ENCODE peak calls at places on chromosomes 12 and 14, in four cellular contexts. One of them, this sample, is unnamed.

GRCh38 chr12:31346211-31346610 is 20.3 kb upstream of the SINHCAF start:
- DNase-seq in A549: no peak
- DNase-seq in K562: no peak
- DNase-seq in WTC11: no peak
- DNase-seq in this sample: no peak

GRCh38 chr14:100861188-100861936 is 35.4 kb downstream of the MEG3 start:
- DNase-seq in A549: no peak
- DNase-seq in K562: no peak
- DNase-seq in WTC11: no peak
- DNase-seq in this sample: no peak

GRCh38 chr14:50447491-50447890 is 50.8 kb upstream of the CDKL1 start:
- DNase-seq in A549: no peak
- DNase-seq in K562: no peak
- DNase-seq in WTC11: no peak
- DNase-seq in this sample: no peak

GRCh38 chr12:117936722-117937484 is 31.9 kb downstream of the KSR2 start:
- DNase-seq in A549: no peak
- DNase-seq in K562: no peak
- DNase-seq in WTC11: no peak
- DNase-seq in this sample: no peak

GRCh38 chr12:104864668-104865067 is 93.4 kb downstream of the SLC41A2 start:
- DNase-seq in A549: no peak
- DNase-seq in K562: no peak
- DNase-seq in WTC11: no peak
- DNase-seq in this sample: no peak

GRCh38 chr12:50949801-50950302 is 2.5 kb upstream of the HIGD1C start:
- DNase-seq in A549: no peak
- DNase-seq in K562: no peak
- DNase-seq in WTC11: no peak
- DNase-seq in this sample: no peak

GRCh38 chr14:100065942-100066574 is 836 bp downstream of the EVL start:
- DNase-seq in A549: no peak
- DNase-seq in K562: no peak
- DNase-seq in WTC11: no peak
- DNase-seq in this sample: no peak

GRCh38 chr12:132176358-132176919 is 32.2 kb downstream of the NOC4L start:
- DNase-seq in A549: no peak
- DNase-seq in K562: no peak
- DNase-seq in WTC11: no peak
- DNase-seq in this sample: no peak

GRCh38 chr12:39145175-39145999 is 240.0 kb upstream of the CPNE8 start:
- DNase-seq in A549: peak
- DNase-seq in K562: no peak
- DNase-seq in WTC11: peak
- DNase-seq in this sample: no peak

GRCh38 chr14:101865288-101865687 is 99.1 kb upstream of the DYNC1H1 start:
- DNase-seq in A549: no peak
- DNase-seq in K562: no peak
- DNase-seq in WTC11: no peak
- DNase-seq in this sample: no peak
- TF ChIP-seq NR3C1 in A549: no peak
- TF ChIP-seq NR3C1 in K562: no peak
- TF ChIP-seq NR3C1 in WTC11: no peak
- TF ChIP-seq NR3C1 in this sample: no peak

DNA sequence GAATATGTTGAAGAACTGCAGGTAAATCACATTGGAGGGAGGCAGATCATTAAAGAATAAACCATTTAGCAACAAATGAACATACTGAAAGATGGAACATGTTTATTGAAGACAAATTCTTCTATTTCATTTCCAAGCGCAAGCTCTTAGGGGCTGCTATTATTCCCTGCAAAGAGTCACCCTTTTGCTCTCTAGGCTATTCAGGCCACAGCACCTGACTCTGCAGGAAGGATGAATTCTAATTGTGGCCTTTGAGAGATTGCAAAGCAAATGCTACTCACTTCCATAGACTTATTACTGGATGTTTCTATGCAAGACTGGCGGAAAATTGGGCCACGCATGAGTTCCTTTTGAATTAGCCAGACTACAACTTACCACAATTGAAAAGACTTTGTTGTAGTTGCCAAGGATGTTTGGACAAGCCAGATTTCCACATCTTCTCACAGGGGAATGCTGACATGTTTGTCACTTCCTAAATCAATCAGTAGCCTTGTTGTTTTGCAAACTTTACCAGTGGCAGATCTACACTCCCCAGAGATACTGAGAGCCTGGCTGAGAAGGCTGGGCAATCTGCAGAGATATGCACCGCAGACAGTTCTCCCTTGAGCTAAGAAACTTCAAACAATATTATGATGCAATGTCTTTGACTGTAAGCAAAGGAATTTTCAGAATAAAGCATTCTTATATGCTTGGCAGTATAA is 334.4 kb upstream of the SYT1 start:
- DNase-seq in A549: no peak
- DNase-seq in K562: no peak
- DNase-seq in WTC11: no peak
- DNase-seq in this sample: no peak
- TF ChIP-seq NR3C1 in A549: no peak
- TF ChIP-seq NR3C1 in K562: no peak
- TF ChIP-seq NR3C1 in WTC11: no peak
- TF ChIP-seq NR3C1 in this sample: no peak

GRCh38 chr14:104436047-104436531 is 143.5 kb upstream of the C14orf180 start:
- DNase-seq in A549: no peak
- DNase-seq in K562: no peak
- DNase-seq in WTC11: peak
- DNase-seq in this sample: no peak
- TF ChIP-seq NR3C1 in A549: no peak
- TF ChIP-seq NR3C1 in K562: no peak
- TF ChIP-seq NR3C1 in WTC11: no peak
- TF ChIP-seq NR3C1 in this sample: no peak

DNA sequence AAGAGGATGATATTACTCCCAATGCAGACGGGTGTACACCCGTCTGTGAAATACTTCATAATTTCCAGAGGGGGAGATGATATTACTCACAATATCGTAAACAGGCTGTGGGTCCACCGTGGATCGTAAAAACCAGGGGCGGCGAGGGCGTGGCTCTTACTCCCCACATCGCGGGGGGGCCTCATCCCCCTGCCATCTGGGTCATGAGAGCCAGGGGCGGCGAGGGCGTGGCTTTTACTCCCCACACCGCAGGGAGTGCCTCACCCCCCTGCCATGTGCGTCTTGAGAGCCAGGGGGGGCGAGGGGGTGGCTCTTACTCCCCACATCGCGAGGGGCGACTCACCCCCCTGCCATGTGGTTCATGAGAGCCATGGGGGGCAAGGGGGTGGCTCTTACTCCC is 86.2 kb upstream of the GNG2 start:
- DNase-seq in A549: no peak
- DNase-seq in K562: no peak
- DNase-seq in WTC11: no peak
- DNase-seq in this sample: no peak
- TF ChIP-seq NR3C1 in A549: no peak
- TF ChIP-seq NR3C1 in K562: no peak
- TF ChIP-seq NR3C1 in WTC11: no peak
- TF ChIP-seq NR3C1 in this sample: no peak

GRCh38 chr14:29175706-29176105 is 409.1 kb downstream of the FOXG1 start:
- DNase-seq in A549: no peak
- DNase-seq in K562: no peak
- DNase-seq in WTC11: no peak
- DNase-seq in this sample: no peak

DNA sequence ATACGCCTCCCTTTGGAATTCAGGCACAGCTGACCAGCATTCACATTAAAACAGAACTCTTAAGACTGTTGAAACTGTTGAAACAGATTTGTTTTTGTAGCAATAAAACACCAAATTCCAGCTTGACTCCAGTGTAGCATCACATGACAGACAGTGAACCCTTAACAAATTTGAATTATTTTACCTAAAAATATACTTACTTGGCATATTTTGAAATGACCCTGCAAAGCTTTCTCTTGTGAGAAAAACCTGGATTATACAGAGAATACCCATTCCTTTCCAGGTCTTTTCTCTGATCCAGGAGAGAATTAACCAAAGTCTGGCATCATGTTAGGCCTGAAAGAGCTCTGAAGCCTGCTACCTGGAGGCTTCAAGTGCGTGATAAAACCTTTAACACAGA is 410.3 kb downstream of the FOXG1 start:
- DNase-seq in A549: no peak
- DNase-seq in K562: no peak
- DNase-seq in WTC11: no peak
- DNase-seq in this sample: no peak
- TF ChIP-seq NR3C1 in A549: no peak
- TF ChIP-seq NR3C1 in K562: no peak
- TF ChIP-seq NR3C1 in WTC11: no peak
- TF ChIP-seq NR3C1 in this sample: no peak

GRCh38 chr14:54483848-54484247 is 4.9 kb downstream of the GMFB start:
- DNase-seq in A549: no peak
- DNase-seq in K562: no peak
- DNase-seq in WTC11: no peak
- DNase-seq in this sample: no peak
- TF ChIP-seq NR3C1 in A549: no peak
- TF ChIP-seq NR3C1 in K562: no peak
- TF ChIP-seq NR3C1 in WTC11: no peak
- TF ChIP-seq NR3C1 in this sample: no peak

GRCh38 chr12:20524113-20524512 is 155.8 kb downstream of the PDE3A start:
- DNase-seq in A549: no peak
- DNase-seq in K562: no peak
- DNase-seq in WTC11: no peak
- DNase-seq in this sample: no peak

GRCh38 chr12:20523658-20524057 is 155.3 kb downstream of the PDE3A start:
- DNase-seq in A549: no peak
- DNase-seq in K562: no peak
- DNase-seq in WTC11: no peak
- DNase-seq in this sample: no peak

GRCh38 chr12:20525064-20525610 is 156.8 kb downstream of the PDE3A start:
- DNase-seq in A549: no peak
- DNase-seq in K562: no peak
- DNase-seq in WTC11: no peak
- DNase-seq in this sample: no peak

GRCh38 chr12:20514598-20514997 is 146.3 kb downstream of the PDE3A start:
- DNase-seq in A549: no peak
- DNase-seq in K562: no peak
- DNase-seq in WTC11: no peak
- DNase-seq in this sample: no peak

DNA sequence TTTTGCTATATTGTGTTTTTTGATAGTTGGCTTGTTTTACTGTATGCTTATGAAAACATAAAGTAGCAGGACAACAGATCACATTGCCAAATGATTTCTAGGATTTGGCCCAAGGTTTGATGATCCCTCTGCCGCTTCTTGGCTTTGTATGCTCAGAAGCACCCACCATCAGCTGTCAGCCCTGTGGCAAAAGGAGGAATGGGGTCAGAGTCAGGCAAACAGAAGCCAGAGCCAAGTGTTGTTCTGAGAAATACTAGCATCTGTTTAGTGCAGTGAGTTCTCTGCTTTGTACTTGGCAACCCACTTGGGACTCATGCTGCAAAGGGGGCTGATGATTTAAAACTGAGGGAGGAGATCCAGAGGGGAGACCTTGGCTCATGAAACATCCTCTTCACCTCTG is 152.2 kb downstream of the PDE3A start:
- DNase-seq in A549: no peak
- DNase-seq in K562: no peak
- DNase-seq in WTC11: no peak
- DNase-seq in this sample: no peak
- TF ChIP-seq NR3C1 in A549: no peak
- TF ChIP-seq NR3C1 in K562: no peak
- TF ChIP-seq NR3C1 in WTC11: no peak
- TF ChIP-seq NR3C1 in this sample: no peak

GRCh38 chr14:23641915-23642588 is 5.9 kb downstream of the DHRS2 start:
- DNase-seq in A549: no peak
- DNase-seq in K562: no peak
- DNase-seq in WTC11: no peak
- DNase-seq in this sample: peak

GRCh38 chr14:23639891-23640523 is 3.8 kb downstream of the DHRS2 start:
- DNase-seq in A549: no peak
- DNase-seq in K562: no peak
- DNase-seq in WTC11: no peak
- DNase-seq in this sample: no peak

GRCh38 chr14:23640524-23641141 is 4.5 kb downstream of the DHRS2 start:
- DNase-seq in A549: no peak
- DNase-seq in K562: no peak
- DNase-seq in WTC11: peak
- DNase-seq in this sample: peak

GRCh38 chr14:23639048-23639890 is 3.1 kb downstream of the DHRS2 start:
- DNase-seq in A549: no peak
- DNase-seq in K562: no peak
- DNase-seq in WTC11: no peak
- DNase-seq in this sample: peak

DNA sequence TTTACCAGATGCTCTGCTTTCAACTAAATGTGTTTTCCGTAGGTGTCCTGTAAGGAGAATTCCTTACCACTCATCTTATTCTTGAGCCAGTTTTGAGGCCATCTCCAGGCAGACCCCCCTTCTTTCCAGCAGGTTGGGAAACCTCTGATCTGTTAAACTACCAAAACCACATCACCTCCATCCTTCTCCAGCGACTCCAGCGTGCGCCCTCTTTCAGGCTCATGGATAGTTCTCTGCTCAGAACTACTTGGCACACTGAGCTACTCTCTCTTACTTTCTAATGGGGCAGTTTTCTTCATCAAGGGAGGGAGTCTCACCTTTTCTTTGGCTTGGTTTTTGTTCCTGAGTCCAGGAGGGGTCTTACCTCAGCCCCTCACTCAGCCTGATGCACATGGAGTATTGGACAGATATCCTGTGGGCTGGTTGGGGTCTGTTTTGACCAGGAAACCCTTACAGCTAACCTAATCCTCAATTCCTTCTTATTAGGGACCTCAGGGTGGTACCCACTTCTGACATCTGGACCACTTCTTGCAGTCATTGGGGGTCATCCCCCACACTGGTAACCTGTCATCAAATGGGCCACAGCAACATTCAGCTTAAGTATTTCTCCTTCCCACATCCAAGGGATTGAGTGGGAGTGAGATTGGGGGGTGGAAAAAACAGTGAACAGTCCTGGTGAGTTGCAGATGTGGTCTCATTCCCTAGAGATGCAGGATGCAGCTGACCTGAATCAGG is 5.2 kb downstream of the DHRS2 start:
- DNase-seq in A549: no peak
- DNase-seq in K562: no peak
- DNase-seq in WTC11: no peak
- DNase-seq in this sample: no peak
- TF ChIP-seq NR3C1 in A549: no peak
- TF ChIP-seq NR3C1 in K562: no peak
- TF ChIP-seq NR3C1 in WTC11: no peak
- TF ChIP-seq NR3C1 in this sample: no peak

GRCh38 chr12:14694145-14694544 is 2.3 kb downstream of the GUCY2C start:
- DNase-seq in A549: no peak
- DNase-seq in K562: no peak
- DNase-seq in WTC11: no peak
- DNase-seq in this sample: no peak
- TF ChIP-seq NR3C1 in A549: no peak
- TF ChIP-seq NR3C1 in K562: no peak
- TF ChIP-seq NR3C1 in WTC11: no peak
- TF ChIP-seq NR3C1 in this sample: no peak